ENCODE peak calls at places on chromosomes 11 and 22, in four cellular contexts. H, U, Y and M are unnamed samples.

GRCh38 chr11:13354335-13354734 is 76.7 kb downstream of the BMAL1 start:
- DNase-seq in H (no peak), U (no peak), Y (no peak), M (no peak)

GRCh38 chr22:24894998-24895397 is 51.5 kb downstream of the LHFPL7 start:
- DNase-seq in H (peak), U (no peak), Y (peak), M (peak)

GRCh38 chr11:128476729-128477128 is 110.6 kb downstream of the ETS1 start:
- DNase-seq in H (no peak), U (peak), Y (no peak), M (no peak)

GRCh38 chr11:69368119-69368880 is 74.3 kb downstream of the MYEOV start:
- DNase-seq in H (no peak), U (no peak), Y (no peak), M (peak)

GRCh38 chr11:102560555-102561011 is 30.0 kb upstream of the MMP7 start:
- DNase-seq in H (no peak), U (peak), Y (no peak), M (no peak)

GRCh38 chr11:110230377-110230776 is 66.0 kb downstream of the RDX start:
- DNase-seq in H (no peak), U (no peak), Y (no peak), M (no peak)

GRCh38 chr22:39173787-39174497 is 21.5 kb upstream of the CBX7 start:
- DNase-seq in H (no peak), U (no peak), Y (no peak), M (no peak)

GRCh38 chr11:120079750-120080610 is 57.9 kb downstream of the TRIM29 start:
- DNase-seq in H (peak), U (peak), Y (no peak), M (no peak)

GRCh38 chr11:6194065-6194581 is 4.9 kb upstream of the OR52W1 start:
- DNase-seq in H (no peak), U (no peak), Y (no peak), M (no peak)

DNA sequence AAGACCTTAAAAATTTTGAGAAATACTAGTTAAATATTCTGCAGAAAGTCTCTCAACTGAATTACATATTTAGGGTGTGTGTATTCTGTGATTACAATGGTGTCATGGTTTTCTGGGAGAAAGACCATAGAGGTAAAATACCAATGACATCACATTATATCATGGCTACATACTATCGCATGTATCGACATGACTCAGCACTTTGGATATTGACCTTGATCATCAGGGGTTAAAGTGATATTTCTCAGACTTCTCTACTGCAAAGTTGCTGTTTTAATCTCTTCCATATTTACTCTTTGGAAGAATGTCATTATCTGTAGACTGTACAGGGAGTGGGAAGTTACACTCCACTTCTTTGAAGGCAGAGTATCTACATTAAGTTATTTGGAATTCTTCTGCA is 1046.6 kb downstream of the FAM181B start:
- DNase-seq in H (no peak), U (no peak), Y (no peak), M (no peak)
- TF ChIP-seq CTCF in H (no peak), U (no peak), Y (no peak), M (no peak)

GRCh38 chr11:121337078-121337477 is 44.5 kb downstream of the SC5D start:
- DNase-seq in H (no peak), U (no peak), Y (no peak), M (no peak)

GRCh38 chr11:121336279-121336947 is 43.8 kb downstream of the SC5D start:
- DNase-seq in H (no peak), U (no peak), Y (no peak), M (no peak)

GRCh38 chr11:121338536-121338935 is 46.0 kb downstream of the SC5D start:
- DNase-seq in H (no peak), U (no peak), Y (no peak), M (no peak)

GRCh38 chr11:121337740-121338272 is 45.2 kb downstream of the SC5D start:
- DNase-seq in H (no peak), U (no peak), Y (no peak), M (no peak)

GRCh38 chr11:121334973-121335711 is 42.6 kb downstream of the SC5D start:
- DNase-seq in H (no peak), U (no peak), Y (no peak), M (no peak)
- TF ChIP-seq CTCF in H (peak), U (no peak), Y (no peak), M (no peak)

DNA sequence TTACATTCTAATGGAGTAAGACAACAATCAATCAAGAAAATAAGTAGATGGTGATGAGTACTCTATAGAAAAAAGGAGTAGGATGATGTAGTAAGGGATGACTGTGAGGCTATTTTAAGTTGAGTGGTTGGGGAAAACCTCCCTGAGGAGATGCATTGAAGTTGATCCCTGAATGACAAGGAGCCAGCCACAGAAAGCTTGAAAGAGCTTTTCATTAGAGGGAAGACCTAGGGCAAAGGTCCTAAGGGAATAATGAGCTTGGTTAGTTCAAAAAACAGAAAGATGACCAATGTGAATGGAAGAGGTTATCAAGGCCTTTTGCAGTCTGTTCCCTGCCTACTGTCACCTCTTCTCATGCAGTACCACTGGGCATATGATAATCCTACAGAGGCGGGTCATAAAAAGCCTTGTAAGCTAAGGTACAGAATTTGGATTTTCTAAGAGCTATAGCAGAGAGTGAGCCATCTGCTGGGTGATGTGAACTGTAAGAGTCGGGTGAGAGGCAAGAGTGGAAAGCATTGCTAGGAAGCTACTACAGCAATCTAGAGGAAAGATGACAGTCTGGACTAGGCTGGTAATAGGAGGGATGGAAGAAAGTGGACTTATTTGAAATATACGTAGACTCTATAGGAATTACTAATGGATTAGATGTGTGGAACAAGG is 3.1 kb downstream of the PPP2R1B start:
- DNase-seq in H (no peak), U (no peak), Y (no peak), M (no peak)
- TF ChIP-seq CTCF in H (no peak), U (no peak), Y (no peak), M (peak)

GRCh38 chr11:19658344-19658743 is 54.3 kb upstream of the NAV2 start:
- DNase-seq in H (no peak), U (no peak), Y (no peak), M (no peak)
- TF ChIP-seq CTCF in H (peak), U (no peak), Y (peak), M (no peak)

GRCh38 chr22:44391026-44391425 is 78.3 kb upstream of the SHISAL1 start:
- DNase-seq in H (no peak), U (no peak), Y (no peak), M (no peak)

GRCh38 chr22:44391481-44392445 is 79.0 kb upstream of the SHISAL1 start:
- DNase-seq in H (peak), U (no peak), Y (no peak), M (peak)

GRCh38 chr22:44389181-44389580 is 76.4 kb upstream of the SHISAL1 start:
- DNase-seq in H (no peak), U (no peak), Y (no peak), M (peak)

GRCh38 chr22:44392446-44392921 is 79.7 kb upstream of the SHISAL1 start:
- DNase-seq in H (peak), U (no peak), Y (no peak), M (peak)

GRCh38 chr22:44389926-44390925 is 77.5 kb upstream of the SHISAL1 start:
- DNase-seq in H (peak), U (no peak), Y (no peak), M (no peak)
- TF ChIP-seq CTCF in H (no peak), U (no peak), Y (no peak), M (no peak)

GRCh38 chr11:80726236-80726635 is 1285.4 kb upstream of the TENM4 start:
- DNase-seq in H (no peak), U (no peak), Y (no peak), M (no peak)

GRCh38 chr11:80724366-80724765 is 1283.5 kb upstream of the TENM4 start:
- DNase-seq in H (no peak), U (no peak), Y (no peak), M (no peak)

GRCh38 chr11:80722616-80723015 is 1281.8 kb upstream of the TENM4 start:
- DNase-seq in H (no peak), U (no peak), Y (no peak), M (no peak)

GRCh38 chr11:80727315-80727714 is 1286.5 kb upstream of the TENM4 start:
- DNase-seq in H (no peak), U (no peak), Y (no peak), M (no peak)
- TF ChIP-seq CTCF in H (peak), U (no peak), Y (no peak), M (no peak)

DNA sequence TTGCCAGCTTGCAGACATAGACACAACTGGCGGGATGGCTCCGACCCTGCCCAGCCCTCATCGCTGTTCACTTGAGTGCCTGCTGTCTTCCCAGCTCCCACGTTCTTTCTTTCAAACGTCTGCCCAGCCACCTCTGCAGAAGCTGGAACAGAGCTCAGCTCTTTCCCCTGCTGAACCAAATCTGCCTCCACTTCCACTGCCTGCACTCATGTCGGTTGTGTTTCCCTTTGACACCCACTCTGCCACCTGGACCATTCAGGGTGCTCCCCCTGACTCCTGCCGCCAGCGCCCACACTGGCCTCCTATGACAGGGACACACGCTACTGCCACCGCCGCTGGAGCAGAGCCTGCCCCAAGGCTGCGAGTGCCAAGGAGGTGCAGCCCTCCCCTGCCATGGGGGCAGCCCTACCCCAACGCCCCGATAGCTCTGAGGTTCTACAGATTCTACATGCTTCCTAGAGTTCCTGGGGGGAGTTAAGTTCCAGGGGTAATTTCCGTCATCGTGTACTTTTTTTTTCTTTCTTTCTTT is 37.9 kb downstream of the TST start:
- DNase-seq in H (no peak), U (no peak), Y (no peak), M (no peak)
- TF ChIP-seq CTCF in H (no peak), U (no peak), Y (no peak), M (no peak)

DNA sequence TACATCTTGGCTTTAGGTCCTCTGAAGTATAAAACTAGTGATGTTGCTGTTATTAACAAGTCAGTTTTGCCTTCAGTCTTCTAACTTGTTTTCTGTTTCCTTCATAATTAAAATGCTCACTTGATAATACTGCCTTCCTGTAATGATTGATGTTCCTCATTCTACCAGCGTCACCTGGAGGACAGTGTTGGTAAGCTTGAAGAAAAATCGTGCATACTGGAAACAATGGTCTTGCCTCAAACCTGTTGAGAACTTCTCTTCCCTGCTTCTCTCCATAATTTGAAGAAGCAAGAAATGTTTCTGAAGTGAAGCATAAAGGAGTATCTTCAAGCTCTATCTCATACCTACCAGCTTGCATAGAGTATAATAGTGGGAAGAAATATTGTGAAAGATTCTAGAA is 3.0 kb downstream of the YWHAH start:
- DNase-seq in H (no peak), U (peak), Y (no peak), M (peak)
- TF ChIP-seq CTCF in H (peak), U (peak), Y (peak), M (peak)

DNA sequence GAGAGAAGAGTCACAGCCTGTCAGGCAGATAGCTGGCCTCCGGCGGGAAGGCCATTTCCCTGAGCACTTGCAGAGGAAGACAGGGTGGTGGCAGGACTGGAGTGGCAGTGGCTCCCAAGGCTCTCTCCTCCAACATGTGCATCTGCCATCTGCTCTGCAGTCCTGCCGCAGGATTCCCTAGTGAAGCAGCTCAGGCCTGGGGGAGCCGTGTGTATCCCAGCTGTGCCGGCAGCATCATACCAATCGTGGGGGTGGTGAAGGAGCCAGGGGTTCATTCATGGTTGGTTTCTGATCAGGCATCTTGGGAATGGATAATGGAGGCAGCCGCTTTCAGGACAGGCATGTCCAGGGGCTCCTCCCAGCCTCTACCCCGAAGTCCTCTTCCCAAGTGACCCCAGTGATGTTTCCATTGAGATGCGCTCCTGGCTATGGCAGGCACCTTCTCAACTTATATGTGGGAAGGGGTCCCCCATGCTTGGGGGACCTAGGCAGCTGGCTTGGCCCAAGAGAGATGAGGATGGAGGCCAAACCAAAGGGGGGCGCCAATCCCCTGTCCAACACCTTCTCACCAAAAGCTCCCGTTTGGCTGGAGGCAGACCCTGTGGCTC is 6.1 kb downstream of the TAGLN start:
- DNase-seq in H (no peak), U (no peak), Y (no peak), M (no peak)
- TF ChIP-seq CTCF in H (no peak), U (no peak), Y (no peak), M (no peak)

DNA sequence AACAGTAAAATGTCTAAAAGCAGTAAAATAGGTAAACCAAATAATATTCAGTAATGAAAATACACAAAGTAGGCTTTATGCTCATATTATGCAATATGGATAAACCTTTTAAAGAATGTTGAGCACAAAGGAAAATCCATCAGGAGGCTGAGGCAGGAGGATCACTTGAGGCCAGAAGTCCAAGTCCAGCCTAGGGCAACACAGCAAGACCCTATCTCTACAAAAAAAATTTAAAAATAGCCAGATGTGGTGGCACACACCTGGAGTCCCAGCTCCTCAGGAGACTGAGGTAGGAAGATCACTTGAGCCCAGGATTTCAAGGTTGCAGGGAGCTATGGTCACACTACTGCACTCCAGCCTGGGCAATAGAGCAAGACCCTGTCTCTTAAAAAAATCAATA is 17.7 kb upstream of the LMO2 start:
- DNase-seq in H (no peak), U (no peak), Y (no peak), M (no peak)
- TF ChIP-seq CTCF in H (no peak), U (no peak), Y (no peak), M (no peak)